ENCODE peak calls at places on chromosomes 12 and 14, in four cellular contexts. One of them, this sample, is unnamed.

GRCh38 chr12:4817813-4818212 is 91.9 kb upstream of the KCNA1 start:
- DNase-seq in stomach: no peak
- DNase-seq in GM23338: no peak
- DNase-seq in effector memory CD4-positive, alpha-beta T cell: no peak
- DNase-seq in this sample: no peak

GRCh38 chr12:2672863-2673262 is 121.9 kb upstream of the FKBP4 start:
- DNase-seq in stomach: no peak
- DNase-seq in GM23338: no peak
- DNase-seq in effector memory CD4-positive, alpha-beta T cell: no peak
- DNase-seq in this sample: no peak

GRCh38 chr12:75658826-75659823 is 147.7 kb upstream of the KRR1 start:
- DNase-seq in stomach: no peak
- DNase-seq in GM23338: no peak
- DNase-seq in effector memory CD4-positive, alpha-beta T cell: no peak
- DNase-seq in this sample: no peak

GRCh38 chr14:55109846-55110245 is 19.2 kb upstream of the LGALS3 start:
- DNase-seq in stomach: no peak
- DNase-seq in GM23338: no peak
- DNase-seq in effector memory CD4-positive, alpha-beta T cell: no peak
- DNase-seq in this sample: no peak

GRCh38 chr14:105055736-105056302 is 9.4 kb downstream of the GPR132 start:
- DNase-seq in stomach: no peak
- DNase-seq in GM23338: no peak
- DNase-seq in effector memory CD4-positive, alpha-beta T cell: no peak
- DNase-seq in this sample: no peak

GRCh38 chr12:93908846-93909592 is 231.8 kb downstream of the CRADD start:
- DNase-seq in stomach: no peak
- DNase-seq in GM23338: no peak
- DNase-seq in effector memory CD4-positive, alpha-beta T cell: no peak
- DNase-seq in this sample: no peak

GRCh38 chr14:34365309-34365915 is 96.6 kb downstream of the SPTSSA start:
- DNase-seq in stomach: no peak
- DNase-seq in GM23338: peak; percentile 15
- DNase-seq in effector memory CD4-positive, alpha-beta T cell: no peak
- DNase-seq in this sample: no peak

GRCh38 chr14:25909361-25909760 is 688.5 kb downstream of the NOVA1 start:
- DNase-seq in stomach: no peak
- DNase-seq in GM23338: no peak
- DNase-seq in effector memory CD4-positive, alpha-beta T cell: no peak
- DNase-seq in this sample: no peak

GRCh38 chr14:56181666-56182065 is 63.5 kb downstream of the PELI2 start:
- DNase-seq in stomach: peak; percentile 87
- DNase-seq in GM23338: no peak
- DNase-seq in effector memory CD4-positive, alpha-beta T cell: no peak
- DNase-seq in this sample: no peak

GRCh38 chr12:49674318-49674985 is 32.8 kb downstream of the FMNL3 start:
- DNase-seq in stomach: no peak
- DNase-seq in GM23338: no peak
- DNase-seq in effector memory CD4-positive, alpha-beta T cell: no peak
- DNase-seq in this sample: no peak

GRCh38 chr12:52356762-52357580 is 10.3 kb downstream of the KRT85 start:
- DNase-seq in stomach: no peak
- DNase-seq in GM23338: no peak
- DNase-seq in effector memory CD4-positive, alpha-beta T cell: no peak
- DNase-seq in this sample: no peak

GRCh38 chr12:52354197-52354596 is 13.1 kb downstream of the KRT85 start:
- DNase-seq in stomach: no peak
- DNase-seq in GM23338: no peak
- DNase-seq in effector memory CD4-positive, alpha-beta T cell: no peak
- DNase-seq in this sample: no peak

GRCh38 chr12:52356031-52356761 is 11.1 kb downstream of the KRT85 start:
- DNase-seq in stomach: no peak
- DNase-seq in GM23338: no peak
- DNase-seq in effector memory CD4-positive, alpha-beta T cell: no peak
- DNase-seq in this sample: no peak

GRCh38 chr12:52353766-52354165 is 13.5 kb downstream of the KRT85 start:
- DNase-seq in stomach: no peak
- DNase-seq in GM23338: no peak
- DNase-seq in effector memory CD4-positive, alpha-beta T cell: no peak
- DNase-seq in this sample: no peak

DNA sequence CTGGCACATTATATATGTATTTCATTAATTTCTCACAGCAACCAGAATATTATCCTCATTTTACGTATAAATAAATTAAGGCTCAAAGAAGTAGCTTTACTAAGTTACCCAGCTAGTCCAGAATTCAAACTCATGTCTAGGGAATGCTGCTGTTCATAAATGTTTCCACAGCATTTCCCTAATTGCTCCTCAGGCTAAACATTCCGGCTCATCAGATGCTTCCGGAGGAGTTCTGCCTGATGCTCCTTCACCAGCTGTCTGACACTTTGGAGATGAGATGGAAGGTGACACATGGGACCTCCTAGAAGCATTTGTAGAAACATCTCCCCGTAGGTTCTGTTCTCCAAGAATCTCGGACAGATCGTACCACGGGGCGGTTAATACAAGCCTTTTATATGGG is 12.1 kb downstream of the KRT85 start:
- DNase-seq in stomach: no peak
- DNase-seq in GM23338: no peak
- DNase-seq in effector memory CD4-positive, alpha-beta T cell: no peak
- DNase-seq in this sample: no peak
- H3K36me3 ChIP-seq in stomach: no peaks in the 10 kb centered on the region
- H3K36me3 ChIP-seq in GM23338: no peaks in the 10 kb centered on the region
- H3K36me3 ChIP-seq in effector memory CD4-positive, alpha-beta T cell: no peaks in the 10 kb centered on the region
- H3K36me3 ChIP-seq in this sample: no peaks in the 10 kb centered on the region

GRCh38 chr12:52946797-52947547 is 1.9 kb upstream of the KRT18 start:
- DNase-seq in stomach: peak; percentile 55
- DNase-seq in GM23338: no peak
- DNase-seq in effector memory CD4-positive, alpha-beta T cell: no peak
- DNase-seq in this sample: no peak

GRCh38 chr12:52945389-52946232 is 3.3 kb upstream of the KRT18 start:
- DNase-seq in stomach: peak; percentile 62
- DNase-seq in GM23338: peak; percentile 90
- DNase-seq in effector memory CD4-positive, alpha-beta T cell: no peak
- DNase-seq in this sample: no peak

GRCh38 chr12:52942914-52943207 is 6.1 kb upstream of the KRT18 start:
- DNase-seq in stomach: no peak
- DNase-seq in GM23338: no peak
- DNase-seq in effector memory CD4-positive, alpha-beta T cell: no peak
- DNase-seq in this sample: no peak

GRCh38 chr12:52946334-52946733 is 2.6 kb upstream of the KRT18 start:
- DNase-seq in stomach: no peak
- DNase-seq in GM23338: no peak
- DNase-seq in effector memory CD4-positive, alpha-beta T cell: no peak
- DNase-seq in this sample: no peak

DNA sequence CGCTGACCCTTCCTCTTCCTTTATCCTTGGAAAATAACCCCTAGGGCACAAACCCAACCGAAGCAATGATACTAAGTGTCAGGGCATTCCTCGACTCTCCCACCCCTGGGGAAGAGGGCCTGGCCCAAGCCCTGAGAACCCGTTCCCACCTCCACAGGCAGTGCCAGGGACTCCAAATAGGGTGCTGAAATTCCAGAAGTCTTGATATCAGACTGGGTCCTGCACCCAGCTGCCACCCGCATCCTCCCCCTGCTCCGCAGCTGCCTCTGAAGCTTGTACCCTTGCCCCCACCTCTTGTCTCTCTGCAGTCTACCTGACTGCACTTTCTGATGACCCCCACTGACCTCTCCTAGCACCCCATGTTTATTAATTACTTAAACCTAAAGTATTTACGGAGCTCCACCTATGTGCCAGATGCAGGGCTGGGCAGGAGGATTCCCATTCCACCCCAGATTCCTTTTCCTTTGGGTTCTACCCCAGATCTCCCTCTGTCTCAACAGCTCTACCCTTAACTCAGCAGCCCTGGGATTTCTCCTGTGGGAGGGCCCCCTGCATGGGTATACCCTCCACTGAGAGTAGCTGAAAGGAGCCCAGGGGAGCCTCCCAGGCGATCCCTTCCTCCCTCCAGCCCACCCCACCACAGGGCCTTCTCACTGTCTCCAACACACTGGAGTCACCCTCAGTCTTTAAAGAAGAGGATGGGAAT is 4.1 kb upstream of the KRT18 start:
- DNase-seq in stomach: no peak
- DNase-seq in GM23338: no peak
- DNase-seq in effector memory CD4-positive, alpha-beta T cell: no peak
- DNase-seq in this sample: no peak
- H3K36me3 ChIP-seq in stomach: no peaks in the 10 kb centered on the region
- H3K36me3 ChIP-seq in GM23338: no peaks in the 10 kb centered on the region
- H3K36me3 ChIP-seq in effector memory CD4-positive, alpha-beta T cell: no peaks in the 10 kb centered on the region
- H3K36me3 ChIP-seq in this sample: no peaks in the 10 kb centered on the region

GRCh38 chr12:56833780-56834179 is 70.7 kb downstream of the HSD17B6 start:
- DNase-seq in stomach: no peak
- DNase-seq in GM23338: no peak
- DNase-seq in effector memory CD4-positive, alpha-beta T cell: no peak
- DNase-seq in this sample: no peak

GRCh38 chr12:56834886-56835285 is 71.8 kb downstream of the HSD17B6 start:
- DNase-seq in stomach: no peak
- DNase-seq in GM23338: no peak
- DNase-seq in effector memory CD4-positive, alpha-beta T cell: no peak
- DNase-seq in this sample: no peak

GRCh38 chr12:56838602-56839488 is 75.7 kb downstream of the HSD17B6 start:
- DNase-seq in stomach: no peak
- DNase-seq in GM23338: no peak
- DNase-seq in effector memory CD4-positive, alpha-beta T cell: no peak
- DNase-seq in this sample: no peak

GRCh38 chr12:56836800-56837663 is 73.9 kb downstream of the HSD17B6 start:
- DNase-seq in stomach: no peak
- DNase-seq in GM23338: no peak
- DNase-seq in effector memory CD4-positive, alpha-beta T cell: no peak
- DNase-seq in this sample: no peak

DNA sequence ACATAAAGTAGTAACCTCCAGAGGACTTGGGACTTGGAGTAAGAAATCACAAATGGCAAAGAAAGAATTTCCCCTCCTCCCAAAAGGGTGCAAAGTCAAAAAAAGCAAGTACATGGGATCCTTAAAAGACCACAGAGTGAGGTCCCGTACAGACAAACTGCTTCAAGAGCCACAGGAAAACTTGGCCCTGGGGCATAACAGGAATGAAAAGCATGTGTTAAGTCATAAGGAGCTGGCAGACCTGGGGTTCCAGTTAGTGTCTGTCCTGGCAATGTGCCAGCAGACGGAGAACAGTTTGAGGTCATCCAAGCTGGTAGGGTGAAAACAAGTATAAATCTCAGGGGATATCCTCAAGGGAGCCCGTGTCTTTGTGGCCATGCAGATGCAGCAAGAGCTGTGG is 73.2 kb downstream of the HSD17B6 start:
- DNase-seq in stomach: no peak
- DNase-seq in GM23338: no peak
- DNase-seq in effector memory CD4-positive, alpha-beta T cell: no peak
- DNase-seq in this sample: no peak
- H3K36me3 ChIP-seq in stomach: no peaks in the 10 kb centered on the region
- H3K36me3 ChIP-seq in GM23338: no peaks in the 10 kb centered on the region
- H3K36me3 ChIP-seq in effector memory CD4-positive, alpha-beta T cell: no peaks in the 10 kb centered on the region
- H3K36me3 ChIP-seq in this sample: no peaks in the 10 kb centered on the region

DNA sequence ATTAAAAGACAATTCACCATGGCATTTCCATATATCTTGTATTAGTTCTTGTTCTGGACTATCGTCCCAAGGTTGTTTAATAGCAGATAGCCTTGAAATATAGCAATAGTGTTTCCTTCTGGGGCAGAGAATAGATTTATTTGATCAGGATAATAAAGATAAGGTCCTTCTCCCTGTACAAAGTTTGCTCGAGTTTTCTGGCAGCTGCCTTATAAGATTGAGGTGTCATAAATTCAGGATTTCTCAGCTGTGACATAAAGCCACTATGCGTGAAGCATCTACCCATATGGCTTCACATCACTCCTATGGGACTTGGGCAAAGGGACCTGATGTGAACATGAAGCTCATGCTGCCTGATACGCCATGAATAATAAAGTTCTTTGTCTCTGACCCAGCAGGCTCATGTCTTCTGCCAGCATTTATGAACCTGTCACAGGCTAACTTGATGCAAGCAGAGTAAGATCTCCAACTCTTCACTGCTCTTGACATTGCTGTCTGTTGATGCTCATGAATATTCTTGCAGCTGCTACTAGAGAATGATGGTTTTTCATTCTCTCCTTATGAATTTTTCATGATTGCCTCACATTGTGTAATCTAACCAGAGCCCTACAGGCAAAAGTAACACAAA is 48.8 kb upstream of the CPNE8 start:
- DNase-seq in stomach: no peak
- DNase-seq in GM23338: no peak
- DNase-seq in effector memory CD4-positive, alpha-beta T cell: no peak
- DNase-seq in this sample: no peak
- H3K36me3 ChIP-seq in stomach: no peaks in the 10 kb centered on the region
- H3K36me3 ChIP-seq in GM23338: no peaks in the 10 kb centered on the region
- H3K36me3 ChIP-seq in effector memory CD4-positive, alpha-beta T cell: no peaks in the 10 kb centered on the region
- H3K36me3 ChIP-seq in this sample: no peaks in the 10 kb centered on the region

GRCh38 chr12:24360907-24361306 is 411.4 kb upstream of the SOX5 start:
- DNase-seq in stomach: no peak
- DNase-seq in GM23338: no peak
- DNase-seq in effector memory CD4-positive, alpha-beta T cell: no peak
- DNase-seq in this sample: no peak

GRCh38 chr12:24364921-24365320 is 415.5 kb upstream of the SOX5 start:
- DNase-seq in stomach: no peak
- DNase-seq in GM23338: no peak
- DNase-seq in effector memory CD4-positive, alpha-beta T cell: no peak
- DNase-seq in this sample: no peak

GRCh38 chr12:24363177-24363754 is 413.8 kb upstream of the SOX5 start:
- DNase-seq in stomach: no peak
- DNase-seq in GM23338: no peak
- DNase-seq in effector memory CD4-positive, alpha-beta T cell: no peak
- DNase-seq in this sample: no peak

GRCh38 chr12:24361860-24362581 is 412.6 kb upstream of the SOX5 start:
- DNase-seq in stomach: no peak
- DNase-seq in GM23338: no peak
- DNase-seq in effector memory CD4-positive, alpha-beta T cell: no peak
- DNase-seq in this sample: no peak

GRCh38 chr12:24366514-24366913 is 417.0 kb upstream of the SOX5 start:
- DNase-seq in stomach: no peak
- DNase-seq in GM23338: no peak
- DNase-seq in effector memory CD4-positive, alpha-beta T cell: no peak
- DNase-seq in this sample: no peak
- H3K36me3 ChIP-seq in stomach: no peaks in the 10 kb centered on the region
- H3K36me3 ChIP-seq in GM23338: no peaks in the 10 kb centered on the region
- H3K36me3 ChIP-seq in effector memory CD4-positive, alpha-beta T cell: no peaks in the 10 kb centered on the region
- H3K36me3 ChIP-seq in this sample: no peaks in the 10 kb centered on the region

GRCh38 chr14:88481089-88481488 is 73.7 kb downstream of the PTPN21 start:
- DNase-seq in stomach: no peak
- DNase-seq in GM23338: no peak
- DNase-seq in effector memory CD4-positive, alpha-beta T cell: no peak
- DNase-seq in this sample: no peak

GRCh38 chr14:88476825-88477224 is 78.0 kb downstream of the PTPN21 start:
- DNase-seq in stomach: no peak
- DNase-seq in GM23338: no peak
- DNase-seq in effector memory CD4-positive, alpha-beta T cell: no peak
- DNase-seq in this sample: no peak

GRCh38 chr14:88477513-88478250 is 77.1 kb downstream of the PTPN21 start:
- DNase-seq in stomach: no peak
- DNase-seq in GM23338: no peak
- DNase-seq in effector memory CD4-positive, alpha-beta T cell: no peak
- DNase-seq in this sample: no peak

GRCh38 chr14:88479574-88479987 is 75.2 kb downstream of the PTPN21 start:
- DNase-seq in stomach: no peak
- DNase-seq in GM23338: no peak
- DNase-seq in effector memory CD4-positive, alpha-beta T cell: no peak
- DNase-seq in this sample: no peak

GRCh38 chr14:88478931-88479330 is 75.9 kb downstream of the PTPN21 start:
- DNase-seq in stomach: no peak
- DNase-seq in GM23338: no peak
- DNase-seq in effector memory CD4-positive, alpha-beta T cell: no peak
- DNase-seq in this sample: no peak
- H3K36me3 ChIP-seq in stomach: peaks cover 90% of the 10 kb centered on the region
- H3K36me3 ChIP-seq in GM23338: no peaks in the 10 kb centered on the region
- H3K36me3 ChIP-seq in effector memory CD4-positive, alpha-beta T cell: no peaks in the 10 kb centered on the region
- H3K36me3 ChIP-seq in this sample: no peaks in the 10 kb centered on the region

This sample was measured in HAP-1.